ENCODE peak calls at places on chromosomes 3 and 15, in eight cellular contexts. X is T follicular helper cell; N is HCT116; M is GF-D8; I is NCI-H460; F is activated CD4-positive, alpha-beta T cell treated with anti-CD3 and anti-CD28 coated beads, Interleukin-2, amount 50 U/mL, for 1 hour; H is activated T-helper 1 cell treated with anti-CD3 and anti-CD28 coated beads, Interleukin-12 subunit alpha, Interleukin-12 subunit beta, Interleukin-2, Interleukin-4 antibody, amounts not matched to agents 30 ng/mL and 10 ng/mL and 1 ng/mL, durations not matched to agents 14 hours and 24 hours and 36 hours; Y is H7. G is an unnamed sample.

GRCh38 chr15:52117549-52117948 is 5.0 kb upstream of the BCL2L10 start:
- DNase-seq in I (no peak), N (no peak), M (no peak), H (no peak), X (no peak), Y (no peak), F (no peak), G (no peak)

GRCh38 chr3:172084871-172085556 is 45.6 kb downstream of the FNDC3B start:
- DNase-seq in H (no peak), Y (no peak), M (no peak), N (no peak), X (no peak), I (no peak), F (no peak), G (no peak)

GRCh38 chr3:171446801-171447578 is 13.2 kb downstream of the TNIK start:
- DNase-seq in F (no peak), Y (no peak), M (no peak), I (peak), N (peak), H (no peak), X (no peak), G (no peak)

GRCh38 chr3:11510001-11510760 is 133.5 kb downstream of the VGLL4 start:
- DNase-seq in F (no peak), M (no peak), N (no peak), X (no peak), H (no peak), Y (peak), I (no peak), G (no peak)

GRCh38 chr15:85692873-85693272 is 101.9 kb downstream of the KLHL25 start:
- DNase-seq in I (no peak), N (no peak), Y (no peak), X (no peak), H (no peak), M (no peak), F (peak), G (no peak)

GRCh38 chr3:171088984-171089754 is 62.6 kb upstream of the SLC2A2 start:
- DNase-seq in N (peak), M (no peak), F (no peak), X (no peak), I (no peak), H (no peak), Y (no peak), G (no peak)

GRCh38 chr15:58545307-58546065 is 113.7 kb downstream of the LIPC start:
- DNase-seq in F (no peak), X (no peak), H (peak), N (no peak), I (no peak), M (peak), Y (no peak), G (no peak)

GRCh38 chr15:43329222-43329959 is 982 bp downstream of the LCMT2 start:
- DNase-seq in X (no peak), Y (peak), H (peak), M (no peak), N (no peak), F (peak), I (no peak), G (no peak)

GRCh38 chr3:132654190-132654589 is 5.4 kb downstream of the ACAD11 start:
- DNase-seq in N (no peak), M (no peak), H (no peak), Y (no peak), I (no peak), F (no peak), X (no peak), G (no peak)

GRCh38 chr15:39511000-39511914 is 69.6 kb upstream of the THBS1 start:
- DNase-seq in I (peak), X (no peak), N (peak), H (no peak), Y (no peak), M (no peak), F (no peak), G (no peak)

GRCh38 chr15:74961616-74962015 is 5.0 kb upstream of the RPP25 start:
- DNase-seq in I (no peak), Y (no peak), H (no peak), X (no peak), N (no peak), F (no peak), M (no peak), G (no peak)

GRCh38 chr3:51378726-51379125 is 6.4 kb upstream of the MANF start:
- DNase-seq in X (no peak), I (no peak), N (no peak), M (no peak), F (no peak), H (no peak), Y (no peak), G (no peak)

GRCh38 chr15:57216288-57216687 is 160.0 kb upstream of the CGNL1 start:
- DNase-seq in I (no peak), X (no peak), F (no peak), Y (no peak), N (no peak), M (no peak), H (no peak), G (no peak)

GRCh38 chr3:45105855-45106655 is 40.1 kb downstream of the CDCP1 start:
- DNase-seq in H (peak), I (no peak), Y (no peak), N (peak), X (peak), F (peak), M (peak), G (no peak)

GRCh38 chr3:120062474-120062873 is 31.8 kb downstream of the GSK3B start:
- DNase-seq in N (no peak), Y (no peak), F (no peak), I (no peak), X (no peak), M (no peak), H (no peak), G (no peak)

GRCh38 chr3:197216169-197216860 is 82.1 kb downstream of the DLG1 start:
- DNase-seq in Y (peak), F (no peak), X (no peak), M (no peak), I (no peak), H (no peak), N (no peak), G (no peak)

GRCh38 chr3:63862804-63863149 is 828 bp downstream of the THOC7 start:
- DNase-seq in X (no peak), M (no peak), F (no peak), N (no peak), I (no peak), H (no peak), Y (no peak), G (no peak)

G was measured in lower leg skin.